ENCODE peak calls at places on chromosomes 16 and 17, in eight cellular contexts. One of them, this sample, is unnamed.

GRCh38 chr16:10835281-10835931 is 16.8 kb upstream of the TVP23A start:
- DNase-seq in PC-3: no peak
- DNase-seq in SK-N-SH: no peak
- DNase-seq in GM23338: no peak
- DNase-seq in neural progenitor cell: no peak
- DNase-seq in HCT116: no peak
- DNase-seq in hepatocyte: no peak
- DNase-seq in MM.1S: no peak
- DNase-seq in this sample: no peak

GRCh38 chr17:80937501-80938356 is 53.9 kb upstream of the CHMP6 start:
- DNase-seq in PC-3: no peak
- DNase-seq in SK-N-SH: no peak
- DNase-seq in GM23338: no peak
- DNase-seq in neural progenitor cell: peak; percentile 71
- DNase-seq in HCT116: no peak
- DNase-seq in hepatocyte: no peak
- DNase-seq in MM.1S: no peak
- DNase-seq in this sample: no peak

GRCh38 chr17:3308603-3309002 is 10.4 kb upstream of the OR3A1 start:
- DNase-seq in PC-3: no peak
- DNase-seq in SK-N-SH: no peak
- DNase-seq in GM23338: peak; percentile 58
- DNase-seq in neural progenitor cell: no peak
- DNase-seq in HCT116: no peak
- DNase-seq in hepatocyte: no peak
- DNase-seq in MM.1S: no peak
- DNase-seq in this sample: no peak

GRCh38 chr16:3143598-3144330 is 8.9 kb downstream of the ZNF213 start:
- DNase-seq in PC-3: no peak
- DNase-seq in SK-N-SH: peak; percentile 12
- DNase-seq in GM23338: no peak
- DNase-seq in neural progenitor cell: no peak
- DNase-seq in HCT116: no peak
- DNase-seq in hepatocyte: peak; percentile 45
- DNase-seq in MM.1S: no peak
- DNase-seq in this sample: no peak

GRCh38 chr17:60910415-60910814 is 232.8 kb downstream of the BCAS3 start:
- DNase-seq in PC-3: no peak
- DNase-seq in SK-N-SH: no peak
- DNase-seq in GM23338: no peak
- DNase-seq in neural progenitor cell: no peak
- DNase-seq in HCT116: no peak
- DNase-seq in hepatocyte: no peak
- DNase-seq in MM.1S: no peak
- DNase-seq in this sample: no peak

GRCh38 chr17:78541488-78542237 is 35.5 kb downstream of the DNAH17 start:
- DNase-seq in PC-3: peak; percentile 82
- DNase-seq in SK-N-SH: no peak
- DNase-seq in GM23338: no peak
- DNase-seq in neural progenitor cell: no peak
- DNase-seq in HCT116: peak; percentile 36
- DNase-seq in hepatocyte: no peak
- DNase-seq in MM.1S: no peak
- DNase-seq in this sample: no peak

GRCh38 chr17:80526116-80526910 is 18.3 kb upstream of the RPTOR start:
- DNase-seq in PC-3: no peak
- DNase-seq in SK-N-SH: peak; percentile 25
- DNase-seq in GM23338: peak; percentile 55
- DNase-seq in neural progenitor cell: no peak
- DNase-seq in HCT116: no peak
- DNase-seq in hepatocyte: no peak
- DNase-seq in MM.1S: no peak
- DNase-seq in this sample: no peak

GRCh38 chr17:36907407-36907806 is 29.9 kb upstream of the LHX1 start:
- DNase-seq in PC-3: no peak
- DNase-seq in SK-N-SH: no peak
- DNase-seq in GM23338: no peak
- DNase-seq in neural progenitor cell: no peak
- DNase-seq in HCT116: no peak
- DNase-seq in hepatocyte: no peak
- DNase-seq in MM.1S: no peak
- DNase-seq in this sample: no peak

GRCh38 chr16:53449816-53450517 is 15.7 kb downstream of the RBL2 start:
- DNase-seq in PC-3: no peak
- DNase-seq in SK-N-SH: no peak
- DNase-seq in GM23338: no peak
- DNase-seq in neural progenitor cell: no peak
- DNase-seq in HCT116: no peak
- DNase-seq in hepatocyte: no peak
- DNase-seq in MM.1S: peak; percentile 36
- DNase-seq in this sample: peak; percentile 63

GRCh38 chr16:86584726-86585721 is 6.7 kb downstream of the FOXL1 start:
- DNase-seq in PC-3: peak; percentile 84
- DNase-seq in SK-N-SH: no peak
- DNase-seq in GM23338: no peak
- DNase-seq in neural progenitor cell: no peak
- DNase-seq in HCT116: no peak
- DNase-seq in hepatocyte: no peak
- DNase-seq in MM.1S: no peak
- DNase-seq in this sample: no peak

GRCh38 chr17:59786536-59787319 is 79.3 kb downstream of the VMP1 start:
- DNase-seq in PC-3: peak; percentile 100
- DNase-seq in SK-N-SH: peak; percentile 32
- DNase-seq in GM23338: peak; percentile 68
- DNase-seq in neural progenitor cell: peak; percentile 15
- DNase-seq in HCT116: peak; percentile 100
- DNase-seq in hepatocyte: peak; percentile 93
- DNase-seq in MM.1S: peak; percentile 96
- DNase-seq in this sample: peak; percentile 68

GRCh38 chr17:29590979-29591736 is 1.7 kb upstream of the GIT1 start:
- DNase-seq in PC-3: no peak
- DNase-seq in SK-N-SH: peak; percentile 83
- DNase-seq in GM23338: peak; percentile 86
- DNase-seq in neural progenitor cell: peak; percentile 76
- DNase-seq in HCT116: peak; percentile 48
- DNase-seq in hepatocyte: peak; percentile 71
- DNase-seq in MM.1S: no peak
- DNase-seq in this sample: peak; percentile 37

GRCh38 chr17:2056221-2057129 is 1.6 kb downstream of the HIC1 start:
- DNase-seq in PC-3: no peak
- DNase-seq in SK-N-SH: no peak
- DNase-seq in GM23338: peak; percentile 66
- DNase-seq in neural progenitor cell: peak; percentile 71
- DNase-seq in HCT116: no peak
- DNase-seq in hepatocyte: peak; percentile 63
- DNase-seq in MM.1S: no peak
- DNase-seq in this sample: no peak

GRCh38 chr16:17177968-17178880 is 292.5 kb downstream of the XYLT1 start:
- DNase-seq in PC-3: no peak
- DNase-seq in SK-N-SH: no peak
- DNase-seq in GM23338: peak; percentile 41
- DNase-seq in neural progenitor cell: peak; percentile 39
- DNase-seq in HCT116: no peak
- DNase-seq in hepatocyte: peak; percentile 26
- DNase-seq in MM.1S: no peak
- DNase-seq in this sample: no peak
- H3K27ac ChIP-seq in PC-3: no peak overlapping the region
- H3K27ac ChIP-seq in SK-N-SH: peak overlapping the region; percentile 24
- H3K27ac ChIP-seq in GM23338: no peak overlapping the region
- H3K27ac ChIP-seq in neural progenitor cell: no peak overlapping the region
- H3K27ac ChIP-seq in HCT116: no peak overlapping the region
- H3K27ac ChIP-seq in hepatocyte: peak overlapping the region; percentile 36
- H3K27ac ChIP-seq in MM.1S: no peak overlapping the region
- H3K27ac ChIP-seq in this sample: no peak overlapping the region

GRCh38 chr16:72287646-72288045 is 115.7 kb upstream of the PMFBP1 start:
- DNase-seq in PC-3: no peak
- DNase-seq in SK-N-SH: no peak
- DNase-seq in GM23338: no peak
- DNase-seq in neural progenitor cell: no peak
- DNase-seq in HCT116: no peak
- DNase-seq in hepatocyte: no peak
- DNase-seq in MM.1S: no peak
- DNase-seq in this sample: no peak

GRCh38 chr16:72291531-72291981 is 119.6 kb upstream of the PMFBP1 start:
- DNase-seq in PC-3: peak; percentile 77
- DNase-seq in SK-N-SH: no peak
- DNase-seq in GM23338: no peak
- DNase-seq in neural progenitor cell: no peak
- DNase-seq in HCT116: peak; percentile 76
- DNase-seq in hepatocyte: peak; percentile 44
- DNase-seq in MM.1S: no peak
- DNase-seq in this sample: no peak

GRCh38 chr16:72295914-72296313 is 124.0 kb upstream of the PMFBP1 start:
- DNase-seq in PC-3: no peak
- DNase-seq in SK-N-SH: no peak
- DNase-seq in GM23338: no peak
- DNase-seq in neural progenitor cell: no peak
- DNase-seq in HCT116: no peak
- DNase-seq in hepatocyte: no peak
- DNase-seq in MM.1S: no peak
- DNase-seq in this sample: no peak

GRCh38 chr16:72286936-72287620 is 115.1 kb upstream of the PMFBP1 start:
- DNase-seq in PC-3: no peak
- DNase-seq in SK-N-SH: no peak
- DNase-seq in GM23338: no peak
- DNase-seq in neural progenitor cell: no peak
- DNase-seq in HCT116: no peak
- DNase-seq in hepatocyte: no peak
- DNase-seq in MM.1S: no peak
- DNase-seq in this sample: no peak

DNA sequence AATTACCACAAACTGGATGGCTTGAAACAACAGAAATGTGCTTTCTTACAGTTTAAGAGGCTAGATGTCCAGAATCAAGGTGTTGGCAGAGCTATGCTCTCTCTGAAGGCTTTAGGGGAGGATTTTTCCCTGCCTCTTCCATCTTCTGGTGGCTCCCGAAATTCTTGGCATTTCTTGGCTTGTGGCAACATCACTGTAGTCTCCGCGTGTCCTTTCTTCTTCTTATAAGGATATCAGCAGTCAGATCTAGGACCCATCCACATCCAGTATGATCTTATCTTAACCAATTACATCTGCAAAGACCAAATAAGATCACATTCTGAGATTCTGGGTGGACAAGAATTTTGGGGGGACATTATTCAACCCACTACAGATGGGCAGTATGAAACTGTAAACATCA is 119.2 kb upstream of the PMFBP1 start:
- DNase-seq in PC-3: no peak
- DNase-seq in SK-N-SH: no peak
- DNase-seq in GM23338: peak; percentile 5
- DNase-seq in neural progenitor cell: no peak
- DNase-seq in HCT116: peak; percentile 44
- DNase-seq in hepatocyte: no peak
- DNase-seq in MM.1S: no peak
- DNase-seq in this sample: no peak
- TF ChIP-seq EZH2phosphoT487 in PC-3: no peak
- TF ChIP-seq EZH2phosphoT487 in SK-N-SH: no peak
- TF ChIP-seq EZH2phosphoT487 in GM23338: no peak
- TF ChIP-seq EZH2phosphoT487 in neural progenitor cell: no peak
- TF ChIP-seq EZH2phosphoT487 in HCT116: no peak
- TF ChIP-seq EZH2phosphoT487 in hepatocyte: no peak
- TF ChIP-seq EZH2phosphoT487 in MM.1S: no peak
- TF ChIP-seq EZH2phosphoT487 in this sample: no peak

GRCh38 chr16:81586421-81586820 is 141.8 kb downstream of the CMIP start:
- DNase-seq in PC-3: peak; percentile 74
- DNase-seq in SK-N-SH: no peak
- DNase-seq in GM23338: no peak
- DNase-seq in neural progenitor cell: no peak
- DNase-seq in HCT116: peak; percentile 74
- DNase-seq in hepatocyte: peak; percentile 75
- DNase-seq in MM.1S: no peak
- DNase-seq in this sample: no peak

GRCh38 chr16:81581107-81581506 is 136.5 kb downstream of the CMIP start:
- DNase-seq in PC-3: peak; percentile 96
- DNase-seq in SK-N-SH: no peak
- DNase-seq in GM23338: no peak
- DNase-seq in neural progenitor cell: no peak
- DNase-seq in HCT116: no peak
- DNase-seq in hepatocyte: peak; percentile 48
- DNase-seq in MM.1S: no peak
- DNase-seq in this sample: no peak

GRCh38 chr16:81583893-81584705 is 139.5 kb downstream of the CMIP start:
- DNase-seq in PC-3: peak; percentile 80
- DNase-seq in SK-N-SH: no peak
- DNase-seq in GM23338: no peak
- DNase-seq in neural progenitor cell: no peak
- DNase-seq in HCT116: peak; percentile 74
- DNase-seq in hepatocyte: no peak
- DNase-seq in MM.1S: no peak
- DNase-seq in this sample: no peak

GRCh38 chr16:81585785-81586184 is 141.2 kb downstream of the CMIP start:
- DNase-seq in PC-3: peak; percentile 25
- DNase-seq in SK-N-SH: no peak
- DNase-seq in GM23338: peak; percentile 77
- DNase-seq in neural progenitor cell: peak; percentile 49
- DNase-seq in HCT116: peak; percentile 64
- DNase-seq in hepatocyte: peak; percentile 48
- DNase-seq in MM.1S: no peak
- DNase-seq in this sample: no peak

DNA sequence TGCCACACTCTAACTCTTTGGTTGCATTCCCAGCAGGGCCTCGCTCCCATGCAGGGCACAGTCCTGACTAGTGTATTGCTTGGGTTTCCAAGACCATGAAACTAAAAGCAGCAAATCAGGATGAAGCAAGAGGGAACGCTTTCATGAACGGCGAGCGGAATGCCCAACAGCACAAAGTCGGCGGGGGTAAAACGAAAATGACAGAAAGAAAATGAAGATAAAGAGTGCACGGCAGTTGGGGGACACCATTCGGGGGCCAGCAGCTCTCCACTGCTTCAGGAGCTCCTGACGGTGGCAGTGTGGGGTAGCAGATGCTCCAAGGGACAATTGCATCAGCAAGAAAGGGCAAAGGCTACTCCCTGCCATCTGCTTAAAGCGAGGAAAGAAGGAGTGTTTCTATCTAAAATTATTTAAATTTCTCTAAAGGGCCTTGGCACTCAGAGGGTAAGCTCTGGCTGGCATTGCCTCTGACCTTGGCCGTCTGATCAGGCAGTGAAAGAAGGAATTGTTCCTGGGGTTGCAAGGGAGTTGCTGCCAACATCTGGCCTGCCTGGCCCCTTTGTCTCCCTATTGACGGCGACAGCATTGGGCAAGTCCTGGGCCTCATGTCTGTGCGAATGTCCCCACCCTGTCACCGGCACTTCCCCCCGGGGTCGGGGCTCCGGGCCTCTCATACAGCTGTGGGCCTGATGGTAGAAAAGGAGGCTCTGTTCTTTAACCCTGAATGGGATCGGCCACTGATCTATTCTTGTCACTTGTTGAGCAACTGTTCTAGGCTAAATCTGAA is 138.2 kb downstream of the CMIP start:
- DNase-seq in PC-3: no peak
- DNase-seq in SK-N-SH: no peak
- DNase-seq in GM23338: no peak
- DNase-seq in neural progenitor cell: peak; percentile 37
- DNase-seq in HCT116: no peak
- DNase-seq in hepatocyte: no peak
- DNase-seq in MM.1S: no peak
- DNase-seq in this sample: no peak
- TF ChIP-seq CTCF in PC-3: no peak
- TF ChIP-seq CTCF in SK-N-SH: no peak
- TF ChIP-seq CTCF in GM23338: peak; percentile 25
- TF ChIP-seq CTCF in neural progenitor cell: peak; percentile 38
- TF ChIP-seq CTCF in HCT116: no peak
- TF ChIP-seq CTCF in hepatocyte: peak; percentile 11
- TF ChIP-seq CTCF in MM.1S: no peak
- TF ChIP-seq CTCF in this sample: no peak

GRCh38 chr17:62092784-62093183 is 27.7 kb upstream of the MED13 start:
- DNase-seq in PC-3: peak; percentile 21
- DNase-seq in SK-N-SH: no peak
- DNase-seq in GM23338: no peak
- DNase-seq in neural progenitor cell: no peak
- DNase-seq in HCT116: no peak
- DNase-seq in hepatocyte: no peak
- DNase-seq in MM.1S: no peak
- DNase-seq in this sample: no peak
- H3K27ac ChIP-seq in PC-3: peak overlapping the region; percentile 93
- H3K27ac ChIP-seq in SK-N-SH: peak overlapping the region; percentile 76
- H3K27ac ChIP-seq in GM23338: no peak overlapping the region
- H3K27ac ChIP-seq in neural progenitor cell: no peak overlapping the region
- H3K27ac ChIP-seq in HCT116: no peak overlapping the region
- H3K27ac ChIP-seq in hepatocyte: peak overlapping the region; percentile 11
- H3K27ac ChIP-seq in MM.1S: no peak overlapping the region
- H3K27ac ChIP-seq in this sample: no peak overlapping the region